ENCODE peak calls at places on chromosomes 12 and 14, in eight cellular contexts. A, C, Z, M, P, G, X and N are unnamed samples.
A peak's percentile ranks its signal among the peaks of the same experiment; 100 is the strongest.

GRCh38 chr12:59036973-59037807 is 116.9 kb upstream of the LRIG3 start:
- DNase-seq in A (no peak), C (no peak), Z (no peak), M (no peak), P (peak; percentile 61), G (no peak), X (no peak), N (no peak)

GRCh38 chr12:65279387-65280112 is 1.1 kb downstream of the MSRB3 start:
- DNase-seq in A (no peak), C (no peak), Z (no peak), M (no peak), P (peak; percentile 15), G (no peak), X (no peak), N (no peak)

GRCh38 chr14:22980672-22981089 is 1.7 kb downstream of the AJUBA start:
- DNase-seq in A (peak; percentile 57), C (peak; percentile 58), Z (no peak), M (peak; percentile 60), P (peak; percentile 32), G (peak; percentile 52), X (peak; percentile 82), N (no peak)

GRCh38 chr14:71636076-71636475 is 296.2 kb upstream of the RGS6 start:
- DNase-seq in A (no peak), C (no peak), Z (no peak), M (no peak), P (no peak), G (no peak), X (no peak), N (no peak)

GRCh38 chr12:116435984-116436383 is 123.2 kb upstream of the MAP1LC3B2 start:
- DNase-seq in A (no peak), C (no peak), Z (no peak), M (no peak), P (no peak), G (no peak), X (no peak), N (no peak)

GRCh38 chr14:24051789-24052655 is at the start of gene CARMIL3:
- DNase-seq in A (peak; percentile 70), C (peak; percentile 35), Z (no peak), M (peak; percentile 57), P (peak; percentile 34), G (peak; percentile 70), X (peak; percentile 75), N (no peak)

GRCh38 chr12:50764116-50764860 is 387 bp downstream of the ATF1 start:
- DNase-seq in A (peak; percentile 58), C (peak; percentile 63), Z (no peak), M (peak; percentile 30), P (peak; percentile 23), G (peak; percentile 70), X (peak; percentile 72), N (peak; percentile 35)

GRCh38 chr12:106302401-106303201 is at the start of gene TCP11L2:
- DNase-seq in A (peak; percentile 91), C (peak; percentile 83), Z (peak; percentile 86), M (peak; percentile 90), P (peak; percentile 58), G (peak; percentile 92), X (peak; percentile 89), N (peak; percentile 86)

GRCh38 chr12:54379401-54380201 is 4.9 kb downstream of the ZNF385A start:
- DNase-seq in A (peak; percentile 94), C (peak; percentile 92), Z (peak; percentile 85), M (peak; percentile 84), P (peak; percentile 73), G (peak; percentile 92), X (peak; percentile 93), N (peak; percentile 86)

GRCh38 chr14:24943024-24943423 is 106.9 kb downstream of the STXBP6 start:
- DNase-seq in A (no peak), C (no peak), Z (peak; percentile 27), M (peak; percentile 50), P (no peak), G (no peak), X (peak; percentile 60), N (peak; percentile 61)

GRCh38 chr12:112199136-112199535 is 73.8 kb downstream of the TRAFD1 start:
- DNase-seq in A (no peak), C (no peak), Z (no peak), M (no peak), P (peak; percentile 18), G (no peak), X (no peak), N (no peak)

GRCh38 chr12:90909069-90909676 is 45.8 kb downstream of the CCER1 start:
- DNase-seq in A (no peak), C (peak; percentile 59), Z (no peak), M (no peak), P (peak; percentile 67), G (no peak), X (peak; percentile 1), N (no peak)

GRCh38 chr14:49940805-49941421 is 48.0 kb downstream of the ARF6 start:
- DNase-seq in A (no peak), C (peak; percentile 29), Z (no peak), M (no peak), P (peak; percentile 64), G (no peak), X (no peak), N (no peak)

GRCh38 chr12:32102234-32102633 is 4.4 kb upstream of the BICD1 start:
- DNase-seq in A (no peak), C (no peak), Z (no peak), M (no peak), P (no peak), G (no peak), X (no peak), N (no peak)

GRCh38 chr14:77031680-77032482 is 3.4 kb upstream of the IRF2BPL start:
- DNase-seq in A (no peak), C (no peak), Z (no peak), M (no peak), P (peak; percentile 93), G (no peak), X (peak; percentile 47), N (no peak)
- TF ChIP-seq POLR2A in A (no peak), C (no peak), Z (no peak), M (no peak), P (no peak), G (no peak), X (no peak), N (no peak)

DNA sequence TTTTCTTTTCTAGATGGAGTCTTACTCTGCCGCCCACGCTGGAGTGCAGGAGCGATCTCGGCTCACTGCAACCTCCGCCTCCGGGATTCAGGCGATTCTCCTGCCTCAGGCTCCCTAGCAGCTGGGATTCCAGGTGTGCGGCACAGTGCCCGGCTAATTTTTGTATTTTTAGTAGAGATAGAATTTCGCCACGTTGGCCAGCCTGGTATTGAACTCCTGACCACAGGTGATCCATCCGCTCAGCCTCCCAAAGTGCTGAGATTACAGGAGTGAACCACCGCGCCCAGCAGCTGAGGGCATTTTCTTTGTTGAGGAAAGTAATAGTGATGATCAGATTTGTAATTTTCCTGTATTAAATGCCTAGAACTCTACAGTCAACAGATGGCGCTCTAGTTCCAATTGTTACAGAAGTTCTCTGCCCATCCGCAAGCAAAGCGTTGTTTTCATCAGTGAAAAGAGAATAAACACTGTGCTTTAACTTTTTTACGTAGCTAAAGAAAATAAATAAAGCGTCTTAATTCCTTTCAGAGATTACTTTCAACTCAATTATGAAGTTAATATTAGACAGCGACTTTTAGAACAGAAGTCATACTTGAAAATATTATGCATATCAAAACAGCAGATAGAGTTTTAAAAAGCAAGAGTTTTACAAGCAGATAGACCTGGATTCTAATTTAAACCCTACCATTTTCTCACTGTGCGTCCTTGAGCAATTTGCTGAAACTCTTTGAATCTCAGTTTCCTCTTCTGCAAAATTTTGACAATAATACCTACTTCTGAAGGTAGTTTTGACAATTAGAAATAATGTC is 335.1 kb downstream of the DUSP6 start:
- DNase-seq in A (no peak), C (peak; percentile 82), Z (no peak), M (peak; percentile 53), P (peak; percentile 76), G (peak; percentile 19), X (peak; percentile 6), N (no peak)
- H3K4me3 ChIP-seq in A (peak overlapping the region; percentile 5), C (peak overlapping the region; percentile 41), Z (no peak overlapping the region), M (no peak overlapping the region), P (peak overlapping the region; percentile 32), G (no peak overlapping the region), X (no peak overlapping the region), N (no peak overlapping the region)

GRCh38 chr12:56589783-56590182 is 40.3 kb downstream of the BAZ2A start:
- DNase-seq in A (no peak), C (no peak), Z (no peak), M (no peak), P (no peak), G (no peak), X (no peak), N (no peak)
- H3K4me1 ChIP-seq in A (no peaks in the 10 kb centered on the region), C (peaks cover 4% of the 10 kb centered on the region), Z (peaks cover 28% of the 10 kb centered on the region), M (no peaks in the 10 kb centered on the region), P (peaks cover 13% of the 10 kb centered on the region), G (peaks cover 11% of the 10 kb centered on the region), X (peaks cover 12% of the 10 kb centered on the region), N (no peaks in the 10 kb centered on the region)

DNA sequence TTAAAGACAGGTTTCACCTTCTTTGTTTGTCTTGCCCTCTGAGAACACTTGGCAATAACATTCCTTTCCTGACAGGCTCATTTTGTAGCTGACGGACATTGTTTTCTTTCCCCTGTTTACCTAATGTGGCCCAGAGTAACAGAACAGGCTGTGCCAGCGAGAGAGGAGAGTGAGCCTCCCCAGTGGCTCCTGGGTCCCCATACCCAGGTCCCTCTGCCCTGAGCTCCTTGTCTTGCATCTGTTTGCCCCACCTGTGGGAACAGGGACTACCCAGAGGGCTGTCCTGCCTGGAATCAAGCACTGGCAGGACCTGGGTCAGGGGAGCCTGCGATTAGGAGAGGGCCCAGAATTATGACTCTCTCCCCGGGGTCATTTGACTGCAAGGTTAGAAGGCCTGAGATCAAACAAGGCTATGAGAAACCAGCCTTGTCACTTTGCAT is 222.9 kb downstream of the ZFP36L1 start:
- DNase-seq in A (peak; percentile 73), C (no peak), Z (no peak), M (peak; percentile 73), P (no peak), G (no peak), X (peak; percentile 84), N (no peak)
- TF ChIP-seq POLR2A in A (no peak), C (no peak), Z (no peak), M (peak; percentile 12), P (no peak), G (no peak), X (no peak), N (no peak)